ENCODE peak calls at places on chromosome 7, in six cellular contexts. O is colonic mucosa; L is CD8-positive, alpha-beta T cell; F is right atrium auricular region; S is small intestine; J is esophagus squamous epithelium. V is an unnamed sample. For H3K4me1, the result is how much of the 10 kb centered on the place peaks cover.

GRCh38 chr7:45720989-45721388 is 146.8 kb downstream of the ADCY1 start:
- DNase-seq in O (no peak), L (no peak), F (no peak), S (no peak), J (no peak), V (no peak)

GRCh38 chr7:79241288-79242055 is 212.0 kb downstream of the MAGI2 start:
- DNase-seq in O (no peak), L (no peak), F (no peak), S (no peak), J (no peak), V (no peak)

GRCh38 chr7:40469481-40469880 is 334.7 kb downstream of the SUGCT start:
- DNase-seq in O (no peak), L (no peak), F (no peak), S (no peak), J (no peak), V (peak)

GRCh38 chr7:134470864-134471263 is 12.0 kb upstream of the AKR1B1 start:
- DNase-seq in O (no peak), L (no peak), F (no peak), S (no peak), J (no peak), V (peak)

GRCh38 chr7:19118896-19119301 is 1.5 kb upstream of the TWIST1 start:
- DNase-seq in O (no peak), L (no peak), F (peak), S (no peak), J (no peak), V (peak)

GRCh38 chr7:95871078-95871848 is 98.9 kb downstream of the DYNC1I1 start:
- DNase-seq in O (no peak), L (no peak), F (no peak), S (peak), J (no peak), V (peak)

GRCh38 chr7:75861636-75862035 is 17.2 kb upstream of the RHBDD2 start:
- DNase-seq in O (no peak), L (no peak), F (no peak), S (no peak), J (no peak), V (peak)

GRCh38 chr7:11345621-11346020 is 371.9 kb downstream of the PHF14 start:
- DNase-seq in O (no peak), L (no peak), F (no peak), S (no peak), J (no peak), V (peak)

GRCh38 chr7:69814421-69814962 is 216.2 kb downstream of the AUTS2 start:
- DNase-seq in O (no peak), L (no peak), F (no peak), S (no peak), J (no peak), V (peak)

GRCh38 chr7:155951554-155952158 is 139.4 kb upstream of the SHH start:
- DNase-seq in O (no peak), L (no peak), F (peak), S (peak), J (no peak), V (no peak)

GRCh38 chr7:23662124-23662982 is 17.6 kb upstream of the FAM221A start:
- DNase-seq in O (no peak), L (no peak), F (no peak), S (no peak), J (no peak), V (no peak)

GRCh38 chr7:29141981-29142380 is 4.4 kb downstream of the CPVL start:
- DNase-seq in O (no peak), L (no peak), F (no peak), S (peak), J (no peak), V (no peak)
- H3K4me1 ChIP-seq in O (under half), L (under half), F (under half), S (under half), J (under half), V (under half)

GRCh38 chr7:55108401-55108800 is 89.6 kb downstream of the EGFR start:
- DNase-seq in O (no peak), L (no peak), F (no peak), S (no peak), J (no peak), V (no peak)

GRCh38 chr7:55107946-55108345 is 89.1 kb downstream of the EGFR start:
- DNase-seq in O (no peak), L (no peak), F (no peak), S (no peak), J (no peak), V (no peak)

GRCh38 chr7:55104123-55104522 is 85.3 kb downstream of the EGFR start:
- DNase-seq in O (no peak), L (no peak), F (no peak), S (no peak), J (no peak), V (no peak)

GRCh38 chr7:55104707-55105433 is 86.1 kb downstream of the EGFR start:
- DNase-seq in O (no peak), L (no peak), F (no peak), S (no peak), J (no peak), V (no peak)

GRCh38 chr7:55105952-55106351 is 87.1 kb downstream of the EGFR start:
- DNase-seq in O (no peak), L (no peak), F (no peak), S (no peak), J (no peak), V (no peak)
- H3K4me1 ChIP-seq in O (under half), L (under half), F (under half), S (under half), J (half or more), V (under half)

GRCh38 chr7:30852744-30853288 is 58.8 kb upstream of the AQP1 start:
- DNase-seq in O (no peak), L (no peak), F (no peak), S (no peak), J (no peak), V (no peak)

GRCh38 chr7:30853576-30853975 is 58.1 kb upstream of the AQP1 start:
- DNase-seq in O (no peak), L (no peak), F (no peak), S (no peak), J (no peak), V (no peak)

GRCh38 chr7:30852360-30852709 is 59.3 kb upstream of the AQP1 start:
- DNase-seq in O (no peak), L (no peak), F (no peak), S (no peak), J (no peak), V (no peak)

GRCh38 chr7:30850426-30850825 is 61.2 kb upstream of the AQP1 start:
- DNase-seq in O (no peak), L (no peak), F (no peak), S (no peak), J (no peak), V (no peak)

DNA sequence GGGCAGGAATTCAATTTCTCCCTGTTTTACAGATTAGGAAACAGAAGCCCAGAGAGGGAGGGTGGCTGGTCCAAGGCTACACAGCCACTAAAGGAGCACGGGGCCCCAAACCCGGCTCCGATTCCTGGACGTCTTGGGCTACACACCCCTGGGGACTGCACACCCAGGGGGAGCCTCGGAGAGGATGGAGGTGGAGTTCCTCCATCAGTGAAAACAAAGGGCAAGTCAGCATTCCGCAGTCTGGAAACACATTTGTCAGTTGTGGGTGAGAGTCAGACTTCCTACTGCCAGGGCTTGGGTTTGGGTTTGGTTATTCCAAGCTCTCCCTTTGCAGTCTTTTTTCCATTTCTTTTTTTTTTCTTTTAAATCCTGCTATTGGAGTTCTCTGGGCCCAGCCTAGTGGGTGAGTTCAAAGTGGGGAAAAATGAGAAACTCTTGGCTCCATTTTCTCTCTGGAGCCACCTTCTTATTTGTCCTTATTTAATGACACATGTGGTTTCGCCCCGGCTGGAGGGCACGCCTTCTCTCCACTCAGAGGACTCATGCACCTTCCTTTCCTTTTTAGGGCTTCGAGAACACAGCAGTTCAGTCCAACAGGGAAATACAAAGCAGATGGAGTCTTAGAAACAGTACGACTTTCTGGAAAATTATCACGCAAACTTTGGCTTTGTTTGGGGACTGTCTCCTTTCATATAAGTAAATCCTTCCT is 59.8 kb upstream of the AQP1 start:
- DNase-seq in O (no peak), L (no peak), F (no peak), S (no peak), J (no peak), V (no peak)
- H3K4me1 ChIP-seq in O (under half), L (under half), F (under half), S (under half), J (under half), V (under half)

GRCh38 chr7:130940907-130941306 is 206.9 kb upstream of the KLF14 start:
- DNase-seq in O (no peak), L (no peak), F (no peak), S (no peak), J (no peak), V (no peak)
- H3K4me1 ChIP-seq in O (under half), L (half or more), F (under half), S (under half), J (under half), V (under half)

GRCh38 chr7:150507947-150508602 is 6.6 kb upstream of the GIMAP7 start:
- DNase-seq in O (no peak), L (no peak), F (no peak), S (no peak), J (no peak), V (no peak)
- H3K4me1 ChIP-seq in O (under half), L (half or more), F (under half), S (under half), J (under half), V (under half)

DNA sequence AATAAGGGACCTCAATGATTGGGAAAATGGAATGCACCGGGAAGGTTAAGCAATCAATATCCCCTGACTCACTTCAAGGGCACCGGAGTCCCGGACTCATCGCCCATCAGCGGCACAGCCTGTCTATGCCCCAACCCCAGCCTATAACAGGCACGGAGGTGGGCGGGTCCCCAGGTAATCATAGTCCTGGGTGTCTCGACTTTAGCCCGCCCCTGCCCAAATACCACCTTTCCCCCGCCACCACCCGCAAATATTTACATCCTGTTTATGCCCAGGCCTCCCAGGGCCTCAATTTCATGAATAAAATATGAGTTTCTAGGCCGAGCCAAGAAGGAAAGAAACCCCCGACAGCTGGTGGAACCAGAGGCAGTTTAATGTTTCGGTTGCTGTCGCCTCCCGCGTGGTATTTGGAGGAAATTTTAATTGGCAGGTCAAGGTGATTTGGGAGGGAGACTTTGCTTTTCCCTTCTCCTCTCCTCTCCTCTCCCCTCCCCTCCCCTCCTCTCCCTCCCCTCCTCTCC is 15.6 kb upstream of the RFC2 start:
- DNase-seq in O (peak), L (peak), F (no peak), S (peak), J (no peak), V (peak)
- H3K4me1 ChIP-seq in O (under half), L (under half), F (under half), S (under half), J (under half), V (under half)

DNA sequence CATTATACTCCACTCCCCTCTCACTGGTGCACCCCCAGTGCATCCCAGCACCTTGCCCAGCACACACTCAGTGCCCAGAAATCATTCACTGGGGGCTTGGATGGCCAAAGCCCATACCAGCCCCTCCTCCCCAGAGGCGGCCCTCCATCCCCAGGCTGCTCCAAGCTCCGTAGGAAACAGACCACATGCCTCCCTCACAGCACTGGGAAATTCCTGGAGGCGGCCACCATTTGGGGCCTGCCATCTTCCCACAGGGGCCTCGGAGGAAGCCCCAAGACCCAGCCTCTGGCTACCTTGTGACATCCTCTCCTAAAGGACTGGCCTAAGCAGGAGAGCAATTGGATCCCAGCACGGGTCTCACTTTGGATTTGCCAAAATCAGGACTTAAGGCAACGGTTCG is 49.7 kb downstream of the FOXL3 start:
- DNase-seq in O (no peak), L (no peak), F (no peak), S (no peak), J (no peak), V (no peak)
- H3K4me1 ChIP-seq in O (under half), L (under half), F (under half), S (under half), J (under half), V (under half)

DNA sequence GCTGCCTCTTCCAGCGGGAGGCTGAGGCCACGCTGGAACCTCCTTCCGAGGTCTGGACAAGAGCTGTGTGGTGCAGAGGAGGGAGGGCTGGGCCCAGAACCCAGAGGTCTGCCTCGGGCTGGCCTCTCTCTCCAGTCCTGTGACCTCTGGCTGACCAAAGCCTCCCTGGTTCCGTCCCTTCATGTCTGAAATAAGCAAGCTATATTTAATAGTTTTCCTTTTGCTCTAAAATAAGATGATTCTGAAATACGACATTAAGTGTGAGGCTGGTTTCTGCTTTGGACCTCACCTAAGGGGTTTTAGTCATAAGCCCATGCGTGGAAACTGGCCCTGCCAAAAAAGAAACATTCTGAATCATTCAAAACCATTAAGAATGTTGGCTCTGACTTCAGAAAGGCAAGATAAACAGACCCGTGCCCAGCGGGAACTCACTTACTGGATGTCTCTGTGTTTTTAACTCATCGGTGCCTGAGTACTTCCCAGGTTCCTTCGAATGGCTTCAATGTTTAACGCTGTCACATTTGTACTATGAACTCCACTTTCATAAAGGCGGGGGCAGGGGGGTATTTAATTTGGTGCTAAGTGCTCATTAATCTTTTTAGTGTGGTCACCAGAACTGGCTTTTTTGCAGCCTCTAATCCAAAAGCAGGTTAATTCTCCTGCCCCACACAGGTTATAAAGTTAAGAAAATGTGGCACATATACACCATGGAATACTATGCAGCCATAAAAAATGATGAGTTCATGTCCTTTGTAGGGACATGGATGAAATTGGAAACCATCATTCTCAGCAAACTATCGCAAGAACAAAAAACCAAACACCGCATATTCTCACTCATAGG is 157.5 kb upstream of the KLF14 start:
- DNase-seq in O (no peak), L (no peak), F (peak), S (no peak), J (no peak), V (no peak)
- H3K4me1 ChIP-seq in O (under half), L (under half), F (under half), S (under half), J (half or more), V (under half)

GRCh38 chr7:2803342-2803692 is 40.8 kb downstream of the GNA12 start:
- DNase-seq in O (no peak), L (no peak), F (no peak), S (no peak), J (no peak), V (no peak)
- H3K4me1 ChIP-seq in O (under half), L (under half), F (under half), S (under half), J (under half), V (under half)

GRCh38 chr7:141118809-141119586 is 45.1 kb downstream of the TMEM178B start:
- DNase-seq in O (no peak), L (no peak), F (no peak), S (no peak), J (no peak), V (no peak)
- H3K4me1 ChIP-seq in O (under half), L (under half), F (under half), S (under half), J (under half), V (under half)